ENCODE peak calls at places on chromosomes 2 and 18, in five cellular contexts. R is heart left ventricle; M is kidney epithelial cell; O is DND-41; V is CD8-positive, alpha-beta T cell. D is an unnamed sample.

GRCh38 chr2:19292007-19292406 is 66.4 kb downstream of the OSR1 start:
- DNase-seq in O (no peak), V (no peak), R (no peak), M (no peak), D (no peak)

GRCh38 chr2:223941579-223942277 is 3.4 kb downstream of the WDFY1 start:
- DNase-seq in V (peak), M (no peak), R (no peak), O (no peak), D (no peak)

GRCh38 chr2:73821227-73821626 is 7.5 kb upstream of the STAMBP start:
- DNase-seq in M (no peak), O (no peak), V (no peak), R (no peak), D (no peak)

GRCh38 chr2:62467475-62468321 is 38.3 kb downstream of the TMEM17 start:
- DNase-seq in R (no peak), O (no peak), V (no peak), M (no peak), D (peak)

GRCh38 chr2:148917431-148917830 is 42.4 kb downstream of the KIF5C start:
- DNase-seq in O (no peak), M (no peak), R (no peak), V (no peak), D (no peak)

GRCh38 chr18:48663931-48664847 is 125.4 kb downstream of the CTIF start:
- DNase-seq in M (no peak), O (peak), V (peak), R (peak), D (no peak)

GRCh38 chr18:72673242-72673641 is 129.1 kb upstream of the CBLN2 start:
- DNase-seq in V (no peak), O (no peak), R (no peak), M (no peak), D (no peak)

GRCh38 chr2:214671330-214671850 is 138.1 kb downstream of the BARD1 start:
- DNase-seq in M (no peak), V (no peak), R (no peak), O (no peak), D (no peak)

GRCh38 chr18:2415656-2416055 is 155.6 kb downstream of the METTL4 start:
- DNase-seq in O (no peak), V (no peak), M (no peak), R (no peak), D (no peak)

GRCh38 chr2:238704471-238705230 is 143.2 kb upstream of the TWIST2 start:
- DNase-seq in O (no peak), R (no peak), V (no peak), M (no peak), D (no peak)

GRCh38 chr2:217703102-217703501 is 299.7 kb downstream of the TNS1 start:
- DNase-seq in O (no peak), R (no peak), M (no peak), V (no peak), D (no peak)

GRCh38 chr2:85902496-85902895 is 13.7 kb upstream of the ST3GAL5 start:
- DNase-seq in O (no peak), R (no peak), M (no peak), V (no peak), D (no peak)

GRCh38 chr18:44968336-44968735 is 287.6 kb downstream of the SETBP1 start:
- DNase-seq in M (no peak), O (no peak), R (no peak), V (no peak), D (no peak)

GRCh38 chr2:239829326-239829725 is 195.8 kb downstream of the NDUFA10 start:
- DNase-seq in R (peak), V (no peak), O (no peak), M (no peak), D (no peak)

GRCh38 chr2:68806511-68807109 is 64.6 kb downstream of the BMP10 start:
- DNase-seq in V (no peak), M (no peak), R (no peak), O (no peak), D (no peak)

GRCh38 chr18:48609820-48610815 is 71.3 kb downstream of the CTIF start:
- DNase-seq in R (no peak), M (no peak), V (no peak), O (no peak), D (no peak)

GRCh38 chr18:50008306-50008705 is 186.6 kb downstream of the MYO5B start:
- DNase-seq in R (no peak), O (no peak), V (no peak), M (no peak), D (no peak)

GRCh38 chr2:100677611-100678185 is 114.9 kb downstream of the PDCL3 start:
- DNase-seq in V (no peak), R (no peak), O (no peak), M (no peak), D (no peak)

GRCh38 chr18:75801178-75801577 is 373.7 kb upstream of the SMIM21 start:
- DNase-seq in V (no peak), O (no peak), M (no peak), R (no peak), D (no peak)

GRCh38 chr18:41456791-41457190 is 498.2 kb upstream of the PIK3C3 start:
- DNase-seq in V (no peak), R (no peak), M (no peak), O (no peak), D (no peak)

GRCh38 chr18:46161721-46162421 is 57.7 kb downstream of the HAUS1 start:
- DNase-seq in O (no peak), R (no peak), M (no peak), V (no peak), D (no peak)

GRCh38 chr2:234960091-234961088 is 8.6 kb downstream of the SH3BP4 start:
- DNase-seq in R (no peak), V (no peak), M (no peak), O (no peak), D (no peak)

GRCh38 chr18:62523631-62524442 is 1.0 kb downstream of the ZCCHC2 start:
- DNase-seq in R (peak), O (peak), V (peak), M (no peak), D (no peak)

GRCh38 chr2:12014088-12014960 is 267.9 kb downstream of the LPIN1 start:
- DNase-seq in V (no peak), R (peak), O (no peak), M (no peak), D (no peak)

GRCh38 chr2:9302755-9303154 is 96.1 kb downstream of the ASAP2 start:
- DNase-seq in R (no peak), M (no peak), V (no peak), O (no peak), D (no peak)

GRCh38 chr2:26718949-26719686 is 26.6 kb downstream of the KCNK3 start:
- DNase-seq in O (no peak), V (no peak), M (no peak), R (no peak), D (no peak)

GRCh38 chr2:100137877-100138570 is 4.4 kb downstream of the AFF3 start:
- DNase-seq in V (no peak), O (peak), M (no peak), R (no peak), D (peak)

GRCh38 chr2:227407601-227408089 is 19.9 kb upstream of the SCYGR1 start:
- DNase-seq in M (no peak), O (no peak), V (no peak), R (peak), D (no peak)

GRCh38 chr2:44360749-44361329 is 455 bp downstream of the PREPL start:
- DNase-seq in M (no peak), R (no peak), V (no peak), O (no peak), D (no peak)

GRCh38 chr18:8757598-8757997 is 52.2 kb downstream of the MTCL1 start:
- DNase-seq in R (no peak), M (no peak), O (no peak), V (no peak), D (no peak)

GRCh38 chr2:69138247-69138754 is 125.3 kb downstream of the ANTXR1 start:
- DNase-seq in M (peak), V (no peak), O (no peak), R (no peak), D (no peak)

GRCh38 chr2:138760693-138761092 is 19.5 kb downstream of the NXPH2 start:
- DNase-seq in R (no peak), O (no peak), M (no peak), V (no peak), D (no peak)

GRCh38 chr2:121804340-121804739 is 48.9 kb downstream of the TSN start:
- DNase-seq in V (no peak), R (no peak), M (peak), O (peak), D (peak)

GRCh38 chr2:99867690-99868089 is 274.7 kb downstream of the AFF3 start:
- DNase-seq in O (no peak), M (no peak), R (no peak), V (no peak), D (no peak)

GRCh38 chr2:88829607-88830463 is 138.4 kb downstream of the RPIA start:
- DNase-seq in O (no peak), V (no peak), M (no peak), R (no peak), D (no peak)

GRCh38 chr2:11213090-11213638 is 57.9 kb downstream of the SLC66A3 start:
- DNase-seq in V (no peak), R (no peak), O (no peak), M (peak), D (no peak)

GRCh38 chr2:241248289-241248688 is 59.8 kb downstream of the ANO7 start:
- DNase-seq in O (no peak), V (no peak), M (no peak), R (no peak), D (no peak)

DNA sequence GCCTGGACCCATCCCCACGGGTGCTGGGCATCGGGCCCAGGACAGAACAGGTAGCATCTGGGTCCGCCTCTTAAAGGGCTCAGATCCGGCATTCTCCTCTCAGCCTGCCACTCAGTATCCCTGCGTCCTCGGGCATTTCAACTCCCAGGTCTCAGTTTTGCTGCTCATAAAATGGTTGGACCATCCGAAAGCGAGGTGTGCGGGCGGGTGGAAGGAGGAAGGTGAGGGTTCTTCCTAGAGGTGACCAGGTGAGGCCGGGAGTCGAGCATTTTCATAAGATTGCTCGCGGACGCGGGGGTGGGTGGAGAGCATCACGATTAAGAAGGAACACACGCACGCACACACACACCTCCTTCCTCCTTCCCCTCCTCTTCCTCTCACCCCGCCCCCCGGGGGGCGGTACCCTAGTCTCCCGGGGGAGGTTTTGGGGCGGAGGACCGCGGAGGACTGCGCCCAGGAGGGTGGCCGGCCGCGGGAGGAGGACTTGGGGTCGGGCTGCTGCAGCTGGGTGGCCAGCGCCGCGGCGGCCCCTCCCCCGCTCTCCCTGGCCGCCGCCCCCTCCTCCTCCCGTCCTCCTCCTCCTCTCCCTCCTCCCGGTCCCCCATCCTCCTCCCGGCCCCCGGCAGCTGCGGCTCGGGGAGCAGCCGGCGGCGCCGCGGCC is 97.9 kb upstream of the GPR45 start:
- DNase-seq in V (peak), M (no peak), R (no peak), O (no peak), D (peak)
- H3K4me3 ChIP-seq in V (peak), M (peak), R (peak), O (no peak), D (peak)

DNA sequence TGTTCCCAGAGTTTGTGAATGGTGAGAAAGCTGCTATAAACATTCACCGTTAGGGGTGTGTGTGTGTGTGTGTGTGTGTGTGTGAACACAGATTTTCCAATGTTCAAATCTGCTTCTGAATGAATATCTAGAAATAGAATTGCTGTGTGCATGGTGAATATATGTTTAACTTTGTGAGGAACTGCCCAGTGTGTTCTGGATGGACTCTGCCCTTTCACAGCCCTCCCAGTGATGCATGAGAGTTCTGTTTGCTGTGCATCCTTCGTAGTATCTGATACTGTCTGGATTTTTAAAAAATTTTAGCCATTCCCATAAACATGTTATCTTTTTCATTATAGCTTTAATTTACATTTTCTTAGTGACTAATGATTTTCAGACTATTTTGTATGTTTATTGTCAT is 173.8 kb downstream of the GALR1 start:
- DNase-seq in R (no peak), M (no peak), V (no peak), O (no peak), D (no peak)
- H3K4me3 ChIP-seq in R (no peak), M (no peak), V (no peak), O (no peak), D (no peak)

DNA sequence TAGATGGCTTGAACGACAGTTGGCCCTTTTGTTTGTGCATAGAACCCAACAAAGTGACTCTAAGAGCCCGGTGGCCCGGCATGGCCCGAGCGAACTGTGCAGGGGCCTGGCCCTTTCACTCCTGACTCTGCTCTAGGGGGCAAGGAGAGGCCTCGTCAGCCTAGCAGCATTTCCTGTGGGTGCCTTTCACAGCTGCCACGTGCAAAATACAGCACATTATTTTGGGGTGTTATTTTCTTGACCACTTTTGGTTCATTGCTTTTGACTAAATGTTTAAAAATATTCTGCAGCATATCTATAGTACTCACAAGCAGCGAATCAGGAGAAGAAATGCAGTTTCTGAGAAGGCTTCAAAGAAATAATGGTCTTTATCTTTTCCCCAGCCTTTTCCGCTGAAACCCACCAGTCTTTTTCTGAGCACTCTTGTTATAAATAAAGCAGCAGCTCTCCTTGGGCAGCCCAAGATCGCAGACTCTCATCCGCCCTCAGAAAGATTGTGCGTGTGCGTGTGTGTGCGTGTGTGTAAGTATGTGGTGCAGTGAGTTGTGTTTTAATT is 31.3 kb downstream of the DGKD start:
- DNase-seq in M (no peak), R (no peak), O (no peak), V (peak), D (peak)
- H3K4me3 ChIP-seq in M (no peak), R (no peak), O (no peak), V (no peak), D (peak)

GRCh38 chr2:42172020-42172419 is 2.9 kb downstream of the EML4 start:
- DNase-seq in R (no peak), V (no peak), O (no peak), M (no peak), D (no peak)

GRCh38 chr2:42171396-42171971 is 2.3 kb downstream of the EML4 start:
- DNase-seq in M (no peak), V (no peak), R (no peak), O (peak), D (no peak)

GRCh38 chr2:42170619-42171395 is 1.7 kb downstream of the EML4 start:
- DNase-seq in R (no peak), M (no peak), O (no peak), V (no peak), D (no peak)

GRCh38 chr2:42169869-42170465 is 814 bp downstream of the EML4 start:
- DNase-seq in O (no peak), V (no peak), R (no peak), M (no peak), D (no peak)

GRCh38 chr2:42172566-42172965 is 3.4 kb downstream of the EML4 start:
- DNase-seq in M (no peak), V (no peak), O (no peak), R (no peak), D (no peak)
- H3K4me3 ChIP-seq in M (no peak), V (peak), O (no peak), R (no peak), D (no peak)

GRCh38 chr2:60361498-60361897 is 192.0 kb downstream of the BCL11A start:
- DNase-seq in V (no peak), O (no peak), M (no peak), R (no peak), D (no peak)
- H3K4me3 ChIP-seq in V (no peak), O (no peak), M (no peak), R (no peak), D (no peak)

DNA sequence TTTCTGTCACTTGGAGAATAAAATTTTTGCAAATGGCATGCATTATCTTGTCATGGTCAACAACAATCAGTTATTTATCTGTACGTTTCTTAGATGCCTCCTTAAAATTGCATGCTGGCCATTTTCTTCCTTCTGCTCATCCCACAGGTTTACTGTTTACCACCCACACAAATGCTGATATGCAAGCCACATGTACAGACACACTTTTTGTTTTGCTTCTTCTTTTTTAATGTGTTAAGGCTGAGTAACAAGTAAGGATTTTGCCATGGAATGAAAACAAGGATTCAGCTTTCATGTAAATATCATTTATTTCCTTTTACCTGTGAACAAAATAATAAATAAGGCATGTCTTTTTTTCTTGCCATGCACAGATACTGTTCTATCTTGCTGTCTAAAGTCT is 1077.1 kb upstream of the ZEB2 start:
- DNase-seq in V (no peak), M (no peak), R (no peak), O (no peak), D (no peak)
- H3K4me3 ChIP-seq in V (no peak), M (no peak), R (no peak), O (no peak), D (no peak)

DNA sequence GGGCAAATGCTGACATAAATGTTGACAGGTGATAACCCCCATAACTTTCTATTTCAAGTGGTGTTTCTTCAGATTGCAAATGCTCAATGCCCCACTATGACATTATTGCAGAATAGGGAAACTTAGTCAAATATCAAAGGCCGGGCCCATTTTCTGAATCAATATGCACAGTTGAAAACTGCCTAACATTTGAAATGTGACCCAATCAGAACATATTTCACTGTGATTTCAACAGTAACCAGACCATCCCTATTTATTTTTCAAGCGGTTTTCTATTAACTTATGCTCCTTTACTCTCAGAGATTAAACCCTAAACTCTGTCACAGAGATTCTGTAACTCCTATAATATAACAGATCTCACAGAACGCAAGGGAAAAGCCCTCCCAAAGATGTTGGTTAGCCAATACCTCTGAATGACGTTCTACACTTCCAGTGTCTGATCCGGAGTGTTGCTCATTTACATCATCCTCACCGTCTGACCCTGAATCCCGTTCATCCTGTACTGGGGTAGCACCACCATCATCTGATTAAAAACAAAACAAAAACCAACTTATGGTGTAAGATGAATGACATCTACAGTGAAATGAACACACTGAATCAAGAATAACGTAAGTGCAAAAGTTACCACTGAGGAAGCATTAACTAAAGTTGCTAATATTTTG is 2.9 kb downstream of the IWS1 start:
- DNase-seq in R (no peak), M (no peak), O (no peak), V (no peak), D (no peak)
- H3K4me3 ChIP-seq in R (no peak), M (no peak), O (no peak), V (no peak), D (no peak)

GRCh38 chr2:48454504-48454903 is 75.5 kb upstream of the STON1 start:
- DNase-seq in M (no peak), O (no peak), V (no peak), R (no peak), D (peak)

GRCh38 chr2:48450256-48450655 is 79.7 kb upstream of the STON1 start:
- DNase-seq in M (no peak), O (no peak), R (no peak), V (no peak), D (no peak)

GRCh38 chr2:48448274-48449061 is 81.5 kb upstream of the STON1 start:
- DNase-seq in V (no peak), M (no peak), O (peak), R (no peak), D (peak)

GRCh38 chr2:48450936-48451602 is 78.9 kb upstream of the STON1 start:
- DNase-seq in M (no peak), R (no peak), O (no peak), V (no peak), D (no peak)

DNA sequence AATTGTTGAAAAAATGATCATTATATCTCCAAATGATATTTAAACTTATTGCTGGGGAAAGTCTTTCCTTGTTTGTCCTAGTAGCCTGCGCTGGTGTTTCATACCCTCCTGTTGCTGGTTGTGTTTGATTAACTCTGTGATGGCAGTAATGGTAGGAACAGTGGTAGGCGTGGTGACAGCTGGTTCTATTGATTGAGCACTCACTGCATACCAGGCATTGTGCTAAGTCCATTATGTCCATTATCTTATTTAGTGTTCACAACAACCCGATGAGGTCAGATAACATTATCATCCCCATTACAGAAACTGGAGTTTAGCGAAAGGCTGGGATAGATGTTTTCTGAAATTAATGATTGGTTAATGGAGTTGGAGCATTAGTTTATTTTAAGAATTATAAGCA is 77.8 kb upstream of the STON1 start:
- DNase-seq in M (no peak), R (no peak), V (no peak), O (no peak), D (no peak)
- H3K4me3 ChIP-seq in M (no peak), R (no peak), V (no peak), O (no peak), D (no peak)